ENCODE peak calls at places on chromosome 17, in ten cellular contexts. V, P, J, D, H, G, X, U, Q and S are unnamed samples.

GRCh38 chr17:40962059-40962561 is 4.6 kb downstream of the KRT39 start:
- DNase-seq in V (no peak), P (no peak), J (no peak), D (no peak), H (no peak), G (no peak), X (no peak), U (no peak), Q (no peak), S (no peak)

GRCh38 chr17:5705081-5705875 is 121.0 kb upstream of the NLRP1 start:
- DNase-seq in V (peak; percentile 10), P (no peak), J (no peak), D (no peak), H (peak; percentile 77), G (no peak), X (no peak), U (peak; percentile 32), Q (no peak), S (no peak)

GRCh38 chr17:731943-732787 is at the start of gene TLCD3A:
- DNase-seq in V (peak; percentile 49), P (peak; percentile 86), J (peak; percentile 78), D (no peak), H (peak; percentile 86), G (peak; percentile 35), X (peak; percentile 87), U (peak; percentile 94), Q (peak; percentile 61), S (no peak)

GRCh38 chr17:5282639-5283217 is 644 bp downstream of the RABEP1 start:
- DNase-seq in V (peak; percentile 31), P (peak; percentile 75), J (peak; percentile 15), D (no peak), H (no peak), G (peak; percentile 9), X (no peak), U (no peak), Q (peak; percentile 47), S (no peak)

GRCh38 chr17:11135819-11136218 is 105.2 kb upstream of the SHISA6 start:
- DNase-seq in V (no peak), P (no peak), J (no peak), D (no peak), H (no peak), G (no peak), X (no peak), U (no peak), Q (no peak), S (no peak)

GRCh38 chr17:80512233-80512632 is 32.4 kb upstream of the RPTOR start:
- DNase-seq in V (peak; percentile 81), P (no peak), J (no peak), D (no peak), H (no peak), G (no peak), X (no peak), U (no peak), Q (peak; percentile 43), S (no peak)

GRCh38 chr17:45147581-45148182 is 593 bp upstream of the HEXIM1 start:
- DNase-seq in V (peak; percentile 96), P (peak; percentile 88), J (peak; percentile 82), D (peak; percentile 91), H (peak; percentile 93), G (peak; percentile 54), X (peak; percentile 74), U (peak; percentile 79), Q (peak; percentile 99), S (peak; percentile 73)

GRCh38 chr17:74981979-74982662 is 5.3 kb upstream of the CDR2L start:
- DNase-seq in V (peak; percentile 67), P (peak; percentile 90), J (peak; percentile 77), D (no peak), H (peak; percentile 95), G (peak; percentile 69), X (peak; percentile 79), U (peak; percentile 81), Q (peak; percentile 76), S (no peak)

GRCh38 chr17:28344011-28344410 is 8.4 kb downstream of the TNFAIP1 start:
- DNase-seq in V (no peak), P (no peak), J (no peak), D (no peak), H (no peak), G (no peak), X (no peak), U (no peak), Q (no peak), S (no peak)

GRCh38 chr17:28346746-28347246 is 10.5 kb downstream of the POLDIP2 start:
- DNase-seq in V (no peak), P (no peak), J (no peak), D (no peak), H (peak; percentile 21), G (no peak), X (peak; percentile 72), U (no peak), Q (peak; percentile 48), S (no peak)

GRCh38 chr17:28346199-28346580 is 10.6 kb downstream of the TNFAIP1 start:
- DNase-seq in V (no peak), P (no peak), J (no peak), D (no peak), H (peak; percentile 26), G (no peak), X (no peak), U (no peak), Q (no peak), S (no peak)

GRCh38 chr17:28344435-28344901 is 8.9 kb downstream of the TNFAIP1 start:
- DNase-seq in V (no peak), P (no peak), J (no peak), D (no peak), H (no peak), G (no peak), X (no peak), U (no peak), Q (no peak), S (no peak)

GRCh38 chr17:28345420-28346198 is 10.0 kb downstream of the TNFAIP1 start:
- DNase-seq in V (peak; percentile 15), P (no peak), J (no peak), D (no peak), H (no peak), G (no peak), X (peak; percentile 47), U (no peak), Q (no peak), S (no peak)
- TF ChIP-seq CTCF in V (no peak), P (no peak), J (no peak), D (no peak), H (no peak), G (no peak), X (no peak), U (no peak), Q (no peak), S (no peak)

DNA sequence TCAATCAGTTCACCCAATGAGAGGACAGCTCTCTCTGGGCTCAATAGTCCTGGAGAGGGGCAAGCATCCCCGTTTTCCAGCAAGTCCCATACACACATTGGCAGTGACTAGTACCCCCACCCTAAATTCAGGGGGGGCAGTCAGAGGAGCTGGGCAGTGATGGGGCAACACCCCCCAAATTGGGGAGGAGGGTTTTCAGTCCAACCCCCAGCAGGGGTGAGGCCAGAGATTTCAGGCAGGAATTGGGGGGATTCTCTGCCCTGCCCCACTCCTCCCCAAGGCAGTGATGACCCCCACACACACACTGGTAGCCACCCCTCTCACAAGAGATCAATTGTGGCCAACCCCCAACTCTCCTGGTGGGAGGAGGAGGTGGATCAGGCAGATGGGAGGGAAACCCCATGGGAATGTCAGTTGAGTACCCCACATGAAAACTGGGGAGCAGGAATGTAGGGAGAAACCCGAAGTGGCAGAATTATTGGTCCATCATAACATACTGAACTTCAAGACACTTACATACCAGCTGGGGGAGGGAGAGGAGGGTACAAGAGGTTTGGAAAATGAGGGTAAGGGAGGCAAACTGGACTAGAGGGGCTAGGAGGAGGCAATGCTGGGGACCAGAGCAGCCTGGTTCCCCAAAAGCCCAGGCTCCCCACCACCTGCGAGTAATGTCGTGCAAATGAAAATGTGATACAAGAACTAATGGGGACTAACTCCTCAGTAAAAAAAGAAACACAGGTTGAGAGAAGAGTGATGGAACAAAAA is 3.1 kb downstream of the VAMP2 start:
- DNase-seq in V (no peak), P (no peak), J (no peak), D (no peak), H (no peak), G (no peak), X (no peak), U (no peak), Q (no peak), S (no peak)
- TF ChIP-seq CTCF in V (no peak), P (no peak), J (no peak), D (no peak), H (no peak), G (no peak), X (no peak), U (no peak), Q (no peak), S (no peak)

GRCh38 chr17:68599873-68600122 is 1.4 kb downstream of the FAM20A start:
- DNase-seq in V (no peak), P (no peak), J (no peak), D (no peak), H (no peak), G (no peak), X (no peak), U (peak; percentile 21), Q (no peak), S (no peak)

GRCh38 chr17:68599091-68599872 is 1.9 kb downstream of the FAM20A start:
- DNase-seq in V (no peak), P (no peak), J (no peak), D (no peak), H (no peak), G (no peak), X (no peak), U (no peak), Q (no peak), S (peak; percentile 81)

GRCh38 chr17:68600881-68601564 is at the start of gene FAM20A:
- DNase-seq in V (no peak), P (peak; percentile 83), J (peak; percentile 13), D (no peak), H (peak; percentile 59), G (no peak), X (peak; percentile 87), U (peak; percentile 25), Q (peak; percentile 24), S (no peak)

GRCh38 chr17:68601565-68602266 is 549 bp upstream of the FAM20A start:
- DNase-seq in V (no peak), P (no peak), J (no peak), D (no peak), H (no peak), G (no peak), X (no peak), U (no peak), Q (no peak), S (no peak)

GRCh38 chr17:68600123-68600880 is 865 bp downstream of the FAM20A start:
- DNase-seq in V (no peak), P (peak; percentile 84), J (peak; percentile 10), D (no peak), H (peak; percentile 75), G (no peak), X (peak; percentile 72), U (peak; percentile 54), Q (peak; percentile 28), S (no peak)
- TF ChIP-seq CTCF in V (peak; percentile 12), P (peak; percentile 41), J (no peak), D (peak; percentile 30), H (peak; percentile 46), G (no peak), X (peak; percentile 35), U (no peak), Q (peak; percentile 21), S (peak; percentile 40)

DNA sequence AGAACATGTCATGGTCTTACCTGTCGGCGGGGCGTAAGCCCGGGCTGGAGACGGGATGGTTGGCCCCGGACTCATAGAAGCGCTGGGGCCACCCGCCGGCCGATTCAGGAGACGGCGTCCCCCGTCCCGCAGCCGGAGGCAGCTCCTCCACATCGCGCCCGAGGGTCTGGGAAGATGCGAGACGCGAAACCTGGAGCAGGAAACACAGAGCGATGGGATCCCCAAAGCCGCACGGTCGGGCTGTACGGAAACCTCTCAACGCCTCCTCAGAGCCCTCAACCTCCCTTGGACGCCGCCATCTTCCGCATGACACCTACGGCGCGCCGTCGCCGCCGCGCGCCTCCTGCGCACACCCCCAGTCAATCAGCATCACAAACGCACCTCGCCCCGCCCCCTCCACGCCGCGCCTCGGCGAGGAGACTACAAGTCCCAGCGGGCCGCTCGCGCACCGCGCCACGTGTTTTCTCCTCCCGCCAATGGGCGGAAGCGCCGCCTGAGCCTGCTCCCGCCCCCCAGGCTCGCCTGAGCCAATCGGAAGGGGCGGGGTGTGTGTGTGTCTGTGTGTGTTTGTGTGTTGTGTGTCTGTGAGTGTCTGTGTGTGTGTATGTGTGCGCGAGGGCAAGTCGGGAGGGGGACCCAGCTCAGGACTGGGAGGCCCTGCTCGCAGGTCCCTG is at the start of the genes ATPAF2 and GID4:
- DNase-seq in V (peak; percentile 99), P (peak; percentile 100), J (peak; percentile 100), D (peak; percentile 91), H (peak; percentile 100), G (peak; percentile 99), X (peak; percentile 100), U (peak; percentile 99), Q (peak; percentile 100), S (peak; percentile 87)
- TF ChIP-seq CTCF in V (peak; percentile 15), P (no peak), J (peak; percentile 27), D (no peak), H (peak; percentile 12), G (no peak), X (no peak), U (no peak), Q (peak; percentile 9), S (peak; percentile 28)